ENCODE peak calls at places on chromosome 19, in seven cellular contexts. H, Q, V, F, Z, P and A are unnamed samples.

GRCh38 chr19:33468361-33469170 is 53.0 kb downstream of the PEPD start:
- DNase-seq in H (peak), Q (no peak), V (no peak), F (no peak), Z (peak), P (peak), A (peak)

GRCh38 chr19:13163609-13164364 is 13.6 kb downstream of the IER2 start:
- DNase-seq in H (peak), Q (peak), V (peak), F (peak), Z (peak), P (peak), A (peak)

GRCh38 chr19:46076951-46077814 is 36.4 kb upstream of the IGFL4 start:
- DNase-seq in H (no peak), Q (peak), V (peak), F (no peak), Z (peak), P (no peak), A (no peak)

GRCh38 chr19:58562126-58563033 is 4.0 kb upstream of the UBE2M start:
- DNase-seq in H (no peak), Q (no peak), V (peak), F (peak), Z (peak), P (no peak), A (no peak)

GRCh38 chr19:46861691-46862503 is 1.1 kb downstream of the ARHGAP35 start:
- DNase-seq in H (peak), Q (no peak), V (peak), F (peak), Z (no peak), P (no peak), A (no peak)

GRCh38 chr19:10352764-10353671 is 13.6 kb upstream of the ICAM3 start:
- DNase-seq in H (no peak), Q (no peak), V (no peak), F (peak), Z (no peak), P (no peak), A (no peak)

GRCh38 chr19:41263850-41264580 is at the start of gene HNRNPUL1:
- DNase-seq in H (peak), Q (peak), V (peak), F (peak), Z (peak), P (peak), A (peak)

GRCh38 chr19:13817615-13818371 is 22.6 kb downstream of the ZSWIM4 start:
- DNase-seq in H (peak), Q (no peak), V (peak), F (peak), Z (no peak), P (no peak), A (no peak)

GRCh38 chr19:56110515-56111448 is 10.3 kb downstream of the ZNF787 start:
- DNase-seq in H (no peak), Q (peak), V (peak), F (peak), Z (peak), P (no peak), A (no peak)

GRCh38 chr19:54893406-54893805 is 12.5 kb upstream of the NCR1 start:
- DNase-seq in H (no peak), Q (no peak), V (no peak), F (no peak), Z (no peak), P (no peak), A (no peak)

GRCh38 chr19:33410915-33411401 is 37.4 kb downstream of the CEBPG start:
- DNase-seq in H (no peak), Q (no peak), V (no peak), F (peak), Z (no peak), P (no peak), A (no peak)

GRCh38 chr19:10885241-10886169 is 14.2 kb downstream of the CARM1 start:
- DNase-seq in H (no peak), Q (no peak), V (no peak), F (no peak), Z (no peak), P (no peak), A (no peak)

GRCh38 chr19:41682437-41682836 is 5.6 kb downstream of the CEACAM7 start:
- DNase-seq in H (no peak), Q (no peak), V (no peak), F (no peak), Z (no peak), P (no peak), A (no peak)

GRCh38 chr19:13526552-13526951 is 20.3 kb upstream of the CACNA1A start:
- DNase-seq in H (no peak), Q (no peak), V (no peak), F (no peak), Z (peak), P (no peak), A (no peak)

GRCh38 chr19:41264581-41265375 is 606 bp downstream of the HNRNPUL1 start:
- DNase-seq in H (peak), Q (peak), V (peak), F (peak), Z (peak), P (peak), A (peak)

GRCh38 chr19:58476498-58477015 is 405 bp downstream of the ZNF446 start:
- DNase-seq in H (peak), Q (no peak), V (no peak), F (peak), Z (no peak), P (no peak), A (no peak)

GRCh38 chr19:40191836-40192646 is 815 bp downstream of the MAP3K10 start:
- DNase-seq in H (no peak), Q (no peak), V (peak), F (peak), Z (peak), P (no peak), A (peak)

GRCh38 chr19:41746593-41747227 is 8.6 kb upstream of the CEACAM6 start:
- DNase-seq in H (no peak), Q (peak), V (peak), F (peak), Z (peak), P (no peak), A (no peak)

DNA sequence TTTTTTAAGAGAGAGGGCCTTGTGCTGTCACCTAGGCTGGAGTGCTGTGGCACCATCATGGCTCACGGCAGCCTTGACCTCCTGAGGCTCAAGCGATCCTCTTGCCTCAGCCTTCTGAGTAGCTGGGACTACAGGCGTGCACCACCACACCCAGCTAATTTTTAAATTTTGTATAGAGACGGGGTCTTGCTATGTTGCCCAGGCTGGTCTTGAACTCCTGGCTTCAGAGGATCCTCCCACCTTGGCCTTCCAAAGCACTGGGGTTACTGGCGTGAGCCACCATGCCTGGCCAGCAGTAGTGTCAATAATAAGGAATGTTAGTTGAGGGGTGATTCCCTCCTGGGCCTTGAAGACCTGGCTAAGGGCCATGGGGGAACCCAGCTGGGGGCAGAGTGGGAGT is 23.6 kb downstream of the MAST3 start:
- DNase-seq in H (no peak), Q (no peak), V (no peak), F (no peak), Z (no peak), P (no peak), A (no peak)
- H3K27ac ChIP-seq in H (no peak), Q (no peak), V (no peak), F (no peak), Z (no peak), P (no peak), A (no peak)

DNA sequence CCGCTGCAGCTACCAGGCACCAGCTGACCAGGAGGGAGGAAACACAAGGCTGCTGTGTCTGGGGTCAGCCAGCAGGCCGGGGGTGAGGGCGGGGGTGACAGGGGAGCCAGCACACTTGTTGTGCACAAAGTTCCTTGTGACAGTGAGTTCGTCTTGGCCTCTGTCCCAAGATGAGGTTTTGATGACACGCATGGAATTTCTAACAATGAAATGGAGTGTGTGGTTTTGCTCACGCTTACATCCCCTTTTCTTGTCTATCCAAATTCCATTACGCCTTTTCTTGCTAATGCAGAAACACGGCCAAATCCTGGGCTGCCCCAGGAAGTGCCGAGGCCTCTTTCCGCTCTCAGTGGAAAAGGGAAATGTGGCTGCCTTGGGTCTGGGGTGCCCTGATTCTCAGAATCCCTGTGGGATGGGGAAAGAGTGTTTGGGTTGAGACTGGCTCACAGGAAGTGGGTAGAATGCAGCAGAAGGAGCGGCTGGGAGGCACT is 73.8 kb downstream of the GADD45B start:
- DNase-seq in H (peak), Q (peak), V (no peak), F (peak), Z (peak), P (no peak), A (peak)
- H3K27ac ChIP-seq in H (peak), Q (peak), V (peak), F (peak), Z (peak), P (peak), A (peak)

GRCh38 chr19:38168632-38169031 is 55.4 kb downstream of the DPF1 start:
- DNase-seq in H (no peak), Q (no peak), V (no peak), F (no peak), Z (no peak), P (no peak), A (no peak)

GRCh38 chr19:38175422-38175821 is 48.6 kb downstream of the DPF1 start:
- DNase-seq in H (no peak), Q (no peak), V (no peak), F (no peak), Z (no peak), P (no peak), A (no peak)

GRCh38 chr19:38172001-38172400 is 52.0 kb downstream of the DPF1 start:
- DNase-seq in H (no peak), Q (no peak), V (no peak), F (peak), Z (no peak), P (no peak), A (no peak)

DNA sequence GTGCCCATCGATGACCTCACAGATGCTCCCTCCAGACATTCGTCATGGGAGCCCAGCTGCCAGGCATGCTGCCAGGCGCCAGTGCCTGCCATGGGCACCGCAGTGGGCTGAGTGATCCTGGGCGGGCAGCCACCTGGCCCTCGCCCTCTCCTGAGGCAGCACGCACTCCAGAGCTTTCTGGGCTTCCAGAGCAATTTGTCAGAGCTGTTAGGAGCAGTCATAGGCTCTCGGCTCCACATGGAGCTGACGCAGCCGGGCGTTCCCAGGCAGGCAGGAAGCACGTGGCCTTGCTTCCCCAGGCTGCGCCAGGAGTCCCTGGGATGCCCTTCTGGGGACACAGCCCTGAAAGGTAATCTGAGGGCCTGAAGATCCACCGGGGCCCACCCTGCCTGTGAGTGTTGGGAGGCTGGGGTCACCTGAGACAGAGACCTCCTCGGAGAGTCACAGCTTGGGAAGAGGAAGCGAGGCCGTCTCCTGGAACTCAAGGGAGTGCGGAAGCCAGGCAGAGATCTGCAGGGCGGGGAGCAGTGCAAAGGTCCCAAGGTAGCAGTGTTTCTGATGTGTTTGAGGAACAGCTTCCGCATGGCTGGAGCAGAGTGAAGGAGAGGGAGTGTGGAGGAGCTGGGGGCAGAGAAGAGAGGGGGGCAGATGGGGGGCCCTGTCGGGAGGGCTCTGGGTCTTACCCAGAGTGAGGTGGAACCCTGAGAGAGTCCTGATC is 50.5 kb downstream of the DPF1 start:
- DNase-seq in H (peak), Q (no peak), V (peak), F (peak), Z (peak), P (no peak), A (no peak)
- H3K27ac ChIP-seq in H (peak), Q (no peak), V (no peak), F (peak), Z (no peak), P (no peak), A (no peak)

DNA sequence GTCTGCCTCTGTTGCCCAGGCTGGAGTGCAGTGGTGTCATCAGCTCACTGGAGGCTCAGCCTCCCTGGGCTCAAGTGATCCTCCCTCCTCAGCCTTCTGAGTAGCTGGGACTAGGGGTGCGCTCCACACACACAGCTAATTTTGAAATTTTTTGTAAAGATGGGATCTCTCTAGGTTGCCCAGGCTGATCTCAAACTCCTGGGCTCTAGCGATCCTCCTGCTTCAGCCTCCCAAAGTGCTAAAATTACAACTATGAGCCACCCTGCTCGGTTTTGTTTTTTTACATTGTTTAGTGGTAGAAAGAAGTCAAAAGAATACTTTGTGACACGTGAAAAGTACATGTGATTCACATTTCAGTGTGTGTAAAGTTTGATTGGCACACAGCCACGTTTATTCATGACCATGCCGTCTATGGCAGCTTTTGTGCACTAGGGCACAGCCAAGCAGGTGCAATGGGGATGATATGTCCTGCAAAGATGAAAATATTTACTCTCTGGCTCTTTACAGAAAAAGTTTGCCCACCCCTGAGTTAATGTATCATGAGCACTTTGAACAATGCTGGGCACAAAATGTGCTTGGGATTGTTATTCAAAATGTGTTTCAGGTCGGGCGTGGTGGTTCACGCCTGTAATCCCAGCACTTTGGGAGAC is 16.2 kb upstream of the NFIC start:
- DNase-seq in H (no peak), Q (no peak), V (peak), F (no peak), Z (peak), P (no peak), A (no peak)
- H3K27ac ChIP-seq in H (no peak), Q (no peak), V (peak), F (no peak), Z (no peak), P (no peak), A (no peak)

GRCh38 chr19:1880611-1881392 is 4.5 kb downstream of the ABHD17A start:
- DNase-seq in H (no peak), Q (no peak), V (no peak), F (no peak), Z (no peak), P (no peak), A (no peak)

GRCh38 chr19:1883784-1884183 is 1.5 kb downstream of the ABHD17A start:
- DNase-seq in H (no peak), Q (no peak), V (no peak), F (no peak), Z (no peak), P (no peak), A (no peak)

GRCh38 chr19:1884291-1884718 is 991 bp downstream of the ABHD17A start:
- DNase-seq in H (no peak), Q (no peak), V (no peak), F (no peak), Z (no peak), P (no peak), A (no peak)

GRCh38 chr19:1882786-1883692 is 2.3 kb downstream of the ABHD17A start:
- DNase-seq in H (no peak), Q (no peak), V (no peak), F (no peak), Z (no peak), P (no peak), A (no peak)

DNA sequence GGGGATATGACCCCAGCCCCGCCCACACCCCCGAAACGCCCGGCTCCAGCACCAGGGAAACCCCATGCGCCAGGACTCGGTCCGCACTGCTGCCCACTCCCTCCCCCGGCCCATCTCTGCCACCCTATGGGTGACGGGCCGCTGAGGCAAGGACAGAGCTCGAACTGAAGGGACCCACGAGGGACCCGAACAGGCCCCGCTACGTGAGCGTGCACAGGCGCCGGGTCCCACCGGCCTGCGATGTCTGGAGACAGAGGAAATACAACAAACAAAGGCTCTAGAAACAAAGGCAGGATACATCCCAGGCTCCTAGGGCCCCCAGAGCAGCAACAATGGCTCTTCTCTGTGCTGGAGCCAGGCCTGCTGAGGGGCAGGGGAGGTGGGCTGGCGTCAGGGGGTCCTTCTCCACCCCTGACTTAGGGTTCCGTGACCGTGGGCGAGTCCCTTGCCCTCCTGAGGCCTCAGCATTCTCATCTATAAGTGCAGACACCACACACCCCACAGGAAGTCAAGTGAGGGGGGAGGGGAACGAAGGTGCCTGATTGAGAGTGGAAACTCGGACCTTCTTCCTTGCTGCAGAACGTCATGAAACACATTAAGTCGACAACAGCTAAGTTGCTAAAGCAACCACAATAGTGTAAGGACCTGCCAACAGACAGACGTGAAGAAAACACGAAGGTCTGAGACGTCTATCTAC is 3.1 kb downstream of the ABHD17A start:
- DNase-seq in H (peak), Q (no peak), V (no peak), F (no peak), Z (no peak), P (no peak), A (no peak)
- H3K27ac ChIP-seq in H (no peak), Q (no peak), V (peak), F (peak), Z (no peak), P (peak), A (no peak)

DNA sequence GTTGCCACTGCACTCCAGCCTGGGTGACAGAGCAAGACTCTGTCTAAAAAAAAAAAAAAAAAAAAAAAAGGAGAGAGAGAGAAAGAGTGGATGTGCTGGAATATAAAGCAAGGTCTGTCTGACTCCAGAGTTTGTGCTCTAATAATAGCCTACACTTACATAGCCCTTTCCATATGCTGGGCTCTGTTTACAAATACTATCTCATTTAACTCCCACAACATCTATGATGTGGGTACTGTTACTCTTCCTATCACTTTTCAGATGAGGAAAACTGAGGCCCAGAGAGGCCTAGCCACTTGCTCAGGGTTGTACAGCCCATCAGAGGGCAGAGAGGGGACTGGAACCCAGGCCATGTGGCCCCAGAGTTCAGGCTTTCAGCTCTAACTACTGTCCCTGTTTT is 15.9 kb upstream of the PAK4 start:
- DNase-seq in H (no peak), Q (no peak), V (no peak), F (no peak), Z (no peak), P (no peak), A (no peak)
- H3K27ac ChIP-seq in H (no peak), Q (no peak), V (no peak), F (no peak), Z (no peak), P (no peak), A (no peak)

DNA sequence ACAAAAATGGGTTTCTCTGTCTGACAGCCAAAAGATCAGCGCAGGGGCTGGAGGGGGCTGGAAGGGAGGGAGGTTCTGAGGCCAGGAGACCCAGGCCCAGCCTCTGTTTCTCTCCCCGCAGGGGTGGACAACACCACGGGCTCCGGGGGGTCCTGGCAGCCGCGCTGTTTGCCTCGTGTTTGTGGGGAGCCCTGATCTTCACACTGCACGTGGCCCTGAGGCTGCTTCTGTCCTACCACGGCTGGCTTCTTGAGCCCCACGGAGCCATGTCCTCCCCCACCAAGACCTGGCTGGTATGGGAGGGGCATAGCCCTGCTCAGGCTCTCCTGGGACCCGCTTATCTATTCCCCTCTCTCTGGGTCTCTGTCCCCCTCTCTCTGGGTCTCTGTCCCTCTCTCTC is 9.6 kb downstream of the CPT1C start:
- DNase-seq in H (no peak), Q (no peak), V (no peak), F (no peak), Z (no peak), P (no peak), A (no peak)
- H3K27ac ChIP-seq in H (no peak), Q (no peak), V (no peak), F (no peak), Z (no peak), P (no peak), A (no peak)

GRCh38 chr19:17946965-17947784 is 14.4 kb downstream of the CCDC124 start:
- DNase-seq in H (no peak), Q (no peak), V (peak), F (no peak), Z (no peak), P (no peak), A (peak)
- H3K27ac ChIP-seq in H (peak), Q (no peak), V (peak), F (peak), Z (peak), P (peak), A (peak)